ENCODE peak calls at places on chromosomes 3 and 15, in five cellular contexts. One of them, this sample, is unnamed.

GRCh38 chr3:194206375-194206774 is 70.4 kb downstream of the HES1 start:
- DNase-seq in sigmoid colon: peak
- DNase-seq in keratinocyte: no peak
- DNase-seq in body of pancreas: peak
- DNase-seq in naive thymus-derived CD4-positive, alpha-beta T cell: no peak
- DNase-seq in this sample: peak

GRCh38 chr3:67898916-67899315 is 244.5 kb upstream of the SUCLG2 start:
- DNase-seq in sigmoid colon: no peak
- DNase-seq in keratinocyte: no peak
- DNase-seq in body of pancreas: no peak
- DNase-seq in naive thymus-derived CD4-positive, alpha-beta T cell: no peak
- DNase-seq in this sample: no peak

GRCh38 chr3:104367000-104367399 is 999.7 kb upstream of the ALCAM start:
- DNase-seq in sigmoid colon: no peak
- DNase-seq in keratinocyte: no peak
- DNase-seq in body of pancreas: no peak
- DNase-seq in naive thymus-derived CD4-positive, alpha-beta T cell: no peak
- DNase-seq in this sample: no peak

GRCh38 chr3:161148832-161149475 is 43.8 kb upstream of the B3GALNT1 start:
- DNase-seq in sigmoid colon: no peak
- DNase-seq in keratinocyte: no peak
- DNase-seq in body of pancreas: no peak
- DNase-seq in naive thymus-derived CD4-positive, alpha-beta T cell: no peak
- DNase-seq in this sample: peak

GRCh38 chr15:45449878-45450277 is 71.5 kb upstream of the GATM start:
- DNase-seq in sigmoid colon: no peak
- DNase-seq in keratinocyte: no peak
- DNase-seq in body of pancreas: peak
- DNase-seq in naive thymus-derived CD4-positive, alpha-beta T cell: no peak
- DNase-seq in this sample: peak

GRCh38 chr3:43906847-43907507 is 216.2 kb downstream of the ABHD5 start:
- DNase-seq in sigmoid colon: no peak
- DNase-seq in keratinocyte: no peak
- DNase-seq in body of pancreas: no peak
- DNase-seq in naive thymus-derived CD4-positive, alpha-beta T cell: no peak
- DNase-seq in this sample: no peak

GRCh38 chr3:134527037-134527436 is 41.2 kb downstream of the CEP63 start:
- DNase-seq in sigmoid colon: no peak
- DNase-seq in keratinocyte: no peak
- DNase-seq in body of pancreas: no peak
- DNase-seq in naive thymus-derived CD4-positive, alpha-beta T cell: no peak
- DNase-seq in this sample: no peak

GRCh38 chr15:63041982-63042878 is at the start of gene TPM1:
- DNase-seq in sigmoid colon: peak
- DNase-seq in keratinocyte: no peak
- DNase-seq in body of pancreas: peak
- DNase-seq in naive thymus-derived CD4-positive, alpha-beta T cell: no peak
- DNase-seq in this sample: peak

GRCh38 chr15:59918994-59919951 is 84.8 kb upstream of the FOXB1 start:
- DNase-seq in sigmoid colon: no peak
- DNase-seq in keratinocyte: peak
- DNase-seq in body of pancreas: no peak
- DNase-seq in naive thymus-derived CD4-positive, alpha-beta T cell: peak
- DNase-seq in this sample: peak

GRCh38 chr3:73432021-73432722 is 192.6 kb downstream of the PDZRN3 start:
- DNase-seq in sigmoid colon: peak
- DNase-seq in keratinocyte: no peak
- DNase-seq in body of pancreas: no peak
- DNase-seq in naive thymus-derived CD4-positive, alpha-beta T cell: no peak
- DNase-seq in this sample: no peak

GRCh38 chr3:192641911-192642310 is 85.4 kb downstream of the FGF12 start:
- DNase-seq in sigmoid colon: no peak
- DNase-seq in keratinocyte: no peak
- DNase-seq in body of pancreas: no peak
- DNase-seq in naive thymus-derived CD4-positive, alpha-beta T cell: no peak
- DNase-seq in this sample: no peak

GRCh38 chr15:64334530-64334929 is 21.4 kb downstream of the CSNK1G1 start:
- DNase-seq in sigmoid colon: no peak
- DNase-seq in keratinocyte: no peak
- DNase-seq in body of pancreas: no peak
- DNase-seq in naive thymus-derived CD4-positive, alpha-beta T cell: peak
- DNase-seq in this sample: no peak

GRCh38 chr3:33419948-33420347 is 20.3 kb downstream of the UBP1 start:
- DNase-seq in sigmoid colon: no peak
- DNase-seq in keratinocyte: no peak
- DNase-seq in body of pancreas: no peak
- DNase-seq in naive thymus-derived CD4-positive, alpha-beta T cell: no peak
- DNase-seq in this sample: no peak

GRCh38 chr3:197372076-197372661 is 73.8 kb upstream of the DLG1 start:
- DNase-seq in sigmoid colon: peak
- DNase-seq in keratinocyte: peak
- DNase-seq in body of pancreas: no peak
- DNase-seq in naive thymus-derived CD4-positive, alpha-beta T cell: no peak
- DNase-seq in this sample: peak

GRCh38 chr3:4665197-4665596 is 172.0 kb downstream of the ITPR1 start:
- DNase-seq in sigmoid colon: no peak
- DNase-seq in keratinocyte: no peak
- DNase-seq in body of pancreas: no peak
- DNase-seq in naive thymus-derived CD4-positive, alpha-beta T cell: no peak
- DNase-seq in this sample: no peak

GRCh38 chr3:160125188-160125587 is 100.0 kb upstream of the C3orf80 start:
- DNase-seq in sigmoid colon: no peak
- DNase-seq in keratinocyte: no peak
- DNase-seq in body of pancreas: no peak
- DNase-seq in naive thymus-derived CD4-positive, alpha-beta T cell: no peak
- DNase-seq in this sample: no peak

GRCh38 chr15:34648335-34648631 is 64.8 kb upstream of the GOLGA8B start:
- DNase-seq in sigmoid colon: no peak
- DNase-seq in keratinocyte: no peak
- DNase-seq in body of pancreas: no peak
- DNase-seq in naive thymus-derived CD4-positive, alpha-beta T cell: no peak
- DNase-seq in this sample: no peak

GRCh38 chr15:40069178-40070165 is 30.5 kb upstream of the SRP14 start:
- DNase-seq in sigmoid colon: peak
- DNase-seq in keratinocyte: no peak
- DNase-seq in body of pancreas: peak
- DNase-seq in naive thymus-derived CD4-positive, alpha-beta T cell: no peak
- DNase-seq in this sample: peak

GRCh38 chr3:141336672-141337522 is 31.4 kb upstream of the ZBTB38 start:
- DNase-seq in sigmoid colon: no peak
- DNase-seq in keratinocyte: peak
- DNase-seq in body of pancreas: no peak
- DNase-seq in naive thymus-derived CD4-positive, alpha-beta T cell: no peak
- DNase-seq in this sample: peak

GRCh38 chr15:43241100-43241499 is 20.3 kb upstream of the EPB42 start:
- DNase-seq in sigmoid colon: peak
- DNase-seq in keratinocyte: no peak
- DNase-seq in body of pancreas: no peak
- DNase-seq in naive thymus-derived CD4-positive, alpha-beta T cell: no peak
- DNase-seq in this sample: no peak

GRCh38 chr15:100256985-100257650 is 84.7 kb downstream of the ADAMTS17 start:
- DNase-seq in sigmoid colon: no peak
- DNase-seq in keratinocyte: no peak
- DNase-seq in body of pancreas: no peak
- DNase-seq in naive thymus-derived CD4-positive, alpha-beta T cell: no peak
- DNase-seq in this sample: no peak

GRCh38 chr3:88617283-88617682 is 467.5 kb downstream of the C3orf38 start:
- DNase-seq in sigmoid colon: no peak
- DNase-seq in keratinocyte: no peak
- DNase-seq in body of pancreas: no peak
- DNase-seq in naive thymus-derived CD4-positive, alpha-beta T cell: no peak
- DNase-seq in this sample: no peak

GRCh38 chr3:82475306-82475705 is 713.9 kb upstream of the GBE1 start:
- DNase-seq in sigmoid colon: no peak
- DNase-seq in keratinocyte: no peak
- DNase-seq in body of pancreas: no peak
- DNase-seq in naive thymus-derived CD4-positive, alpha-beta T cell: no peak
- DNase-seq in this sample: no peak

DNA sequence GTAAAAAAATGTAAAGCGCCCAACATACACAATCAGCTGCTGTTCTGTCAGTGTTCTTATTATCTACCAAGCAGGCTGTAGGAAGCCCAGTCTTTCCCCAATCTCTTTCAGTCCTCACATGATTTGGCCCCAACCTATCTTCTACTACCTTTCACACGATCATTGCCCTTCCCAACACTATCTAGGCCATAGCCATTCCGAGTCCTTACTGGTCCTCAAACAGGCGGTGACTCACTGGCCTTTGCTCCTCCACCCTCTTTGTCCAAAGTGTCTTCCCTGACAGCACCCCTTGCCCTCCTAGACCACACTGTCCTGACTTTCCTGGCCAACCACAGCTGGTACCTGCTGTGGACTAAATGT is 881 bp upstream of the RFT1 start:
- DNase-seq in sigmoid colon: no peak
- DNase-seq in keratinocyte: no peak
- DNase-seq in body of pancreas: no peak
- DNase-seq in naive thymus-derived CD4-positive, alpha-beta T cell: no peak
- DNase-seq in this sample: no peak
- H3K27ac ChIP-seq in sigmoid colon: peak
- H3K27ac ChIP-seq in keratinocyte: peak
- H3K27ac ChIP-seq in body of pancreas: peak
- H3K27ac ChIP-seq in naive thymus-derived CD4-positive, alpha-beta T cell: peak
- H3K27ac ChIP-seq in this sample: no peak

GRCh38 chr3:190119734-190120133 is 963 bp downstream of the P3H2 start:
- DNase-seq in sigmoid colon: no peak
- DNase-seq in keratinocyte: no peak
- DNase-seq in body of pancreas: no peak
- DNase-seq in naive thymus-derived CD4-positive, alpha-beta T cell: no peak
- DNase-seq in this sample: no peak

GRCh38 chr3:190122198-190122771 is 1.6 kb upstream of the P3H2 start:
- DNase-seq in sigmoid colon: no peak
- DNase-seq in keratinocyte: no peak
- DNase-seq in body of pancreas: no peak
- DNase-seq in naive thymus-derived CD4-positive, alpha-beta T cell: no peak
- DNase-seq in this sample: no peak

GRCh38 chr3:190120161-190121060 is at the start of gene P3H2:
- DNase-seq in sigmoid colon: peak
- DNase-seq in keratinocyte: peak
- DNase-seq in body of pancreas: peak
- DNase-seq in naive thymus-derived CD4-positive, alpha-beta T cell: no peak
- DNase-seq in this sample: peak

GRCh38 chr3:190124067-190124466 is 3.4 kb upstream of the P3H2 start:
- DNase-seq in sigmoid colon: no peak
- DNase-seq in keratinocyte: no peak
- DNase-seq in body of pancreas: no peak
- DNase-seq in naive thymus-derived CD4-positive, alpha-beta T cell: no peak
- DNase-seq in this sample: no peak

DNA sequence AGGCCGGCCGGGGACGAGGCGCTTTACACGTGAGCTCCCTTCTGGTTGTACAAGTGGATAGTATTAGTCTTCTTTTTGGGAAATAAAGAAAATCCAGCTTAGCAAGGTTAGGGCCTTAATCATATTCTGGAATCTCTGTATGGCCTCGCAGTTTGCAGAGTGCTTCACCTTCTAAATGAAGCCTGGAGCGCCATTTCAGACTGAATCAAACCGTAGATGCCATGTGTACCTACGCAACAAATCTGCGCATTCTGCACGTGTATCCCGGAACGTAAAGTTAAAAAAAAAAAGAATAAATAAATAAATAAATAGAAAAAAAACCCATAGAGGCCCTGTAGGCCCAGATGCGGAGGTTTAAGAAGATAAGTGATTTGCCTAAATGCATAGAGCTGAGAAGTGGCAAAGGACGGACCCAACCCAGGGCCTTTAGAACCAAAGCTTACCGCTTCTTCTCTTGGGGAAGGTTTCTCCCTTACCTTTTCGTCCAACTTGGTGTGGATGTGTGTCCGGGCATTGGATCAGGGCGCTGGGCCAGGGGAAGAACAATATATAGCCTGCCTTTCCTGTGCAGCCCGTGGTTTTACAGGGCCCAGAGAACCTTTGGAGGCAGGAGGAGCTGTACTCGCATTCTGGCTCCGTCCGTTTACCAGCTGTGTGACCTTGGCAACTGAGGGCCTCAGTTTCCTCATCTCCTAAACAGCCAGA is 516 bp upstream of the P3H2 start:
- DNase-seq in sigmoid colon: peak
- DNase-seq in keratinocyte: no peak
- DNase-seq in body of pancreas: no peak
- DNase-seq in naive thymus-derived CD4-positive, alpha-beta T cell: no peak
- DNase-seq in this sample: no peak
- H3K27ac ChIP-seq in sigmoid colon: peak
- H3K27ac ChIP-seq in keratinocyte: peak
- H3K27ac ChIP-seq in body of pancreas: peak
- H3K27ac ChIP-seq in naive thymus-derived CD4-positive, alpha-beta T cell: no peak
- H3K27ac ChIP-seq in this sample: no peak

GRCh38 chr3:40615916-40616315 is 91.2 kb downstream of the ZNF621 start:
- DNase-seq in sigmoid colon: no peak
- DNase-seq in keratinocyte: no peak
- DNase-seq in body of pancreas: no peak
- DNase-seq in naive thymus-derived CD4-positive, alpha-beta T cell: no peak
- DNase-seq in this sample: no peak

GRCh38 chr3:40617084-40617483 is 92.3 kb downstream of the ZNF621 start:
- DNase-seq in sigmoid colon: no peak
- DNase-seq in keratinocyte: no peak
- DNase-seq in body of pancreas: no peak
- DNase-seq in naive thymus-derived CD4-positive, alpha-beta T cell: no peak
- DNase-seq in this sample: no peak

GRCh38 chr3:40615110-40615915 is 90.6 kb downstream of the ZNF621 start:
- DNase-seq in sigmoid colon: no peak
- DNase-seq in keratinocyte: no peak
- DNase-seq in body of pancreas: no peak
- DNase-seq in naive thymus-derived CD4-positive, alpha-beta T cell: no peak
- DNase-seq in this sample: no peak

GRCh38 chr3:40616420-40616819 is 91.7 kb downstream of the ZNF621 start:
- DNase-seq in sigmoid colon: no peak
- DNase-seq in keratinocyte: no peak
- DNase-seq in body of pancreas: no peak
- DNase-seq in naive thymus-derived CD4-positive, alpha-beta T cell: no peak
- DNase-seq in this sample: no peak

GRCh38 chr3:40613306-40613705 is 88.5 kb downstream of the ZNF621 start:
- DNase-seq in sigmoid colon: no peak
- DNase-seq in keratinocyte: no peak
- DNase-seq in body of pancreas: no peak
- DNase-seq in naive thymus-derived CD4-positive, alpha-beta T cell: no peak
- DNase-seq in this sample: no peak
- H3K27ac ChIP-seq in sigmoid colon: no peak
- H3K27ac ChIP-seq in keratinocyte: no peak
- H3K27ac ChIP-seq in body of pancreas: no peak
- H3K27ac ChIP-seq in naive thymus-derived CD4-positive, alpha-beta T cell: no peak
- H3K27ac ChIP-seq in this sample: no peak

GRCh38 chr3:177295116-177295515 is 97.8 kb upstream of the TBL1XR1 start:
- DNase-seq in sigmoid colon: no peak
- DNase-seq in keratinocyte: no peak
- DNase-seq in body of pancreas: no peak
- DNase-seq in naive thymus-derived CD4-positive, alpha-beta T cell: no peak
- DNase-seq in this sample: peak

GRCh38 chr3:177300039-177300833 is 103.0 kb upstream of the TBL1XR1 start:
- DNase-seq in sigmoid colon: no peak
- DNase-seq in keratinocyte: no peak
- DNase-seq in body of pancreas: no peak
- DNase-seq in naive thymus-derived CD4-positive, alpha-beta T cell: no peak
- DNase-seq in this sample: no peak

GRCh38 chr3:177306252-177306651 is 109.0 kb upstream of the TBL1XR1 start:
- DNase-seq in sigmoid colon: no peak
- DNase-seq in keratinocyte: no peak
- DNase-seq in body of pancreas: no peak
- DNase-seq in naive thymus-derived CD4-positive, alpha-beta T cell: no peak
- DNase-seq in this sample: no peak

GRCh38 chr3:177299250-177299649 is 102.0 kb upstream of the TBL1XR1 start:
- DNase-seq in sigmoid colon: no peak
- DNase-seq in keratinocyte: no peak
- DNase-seq in body of pancreas: no peak
- DNase-seq in naive thymus-derived CD4-positive, alpha-beta T cell: no peak
- DNase-seq in this sample: no peak

GRCh38 chr3:177300842-177301241 is 103.6 kb upstream of the TBL1XR1 start:
- DNase-seq in sigmoid colon: no peak
- DNase-seq in keratinocyte: no peak
- DNase-seq in body of pancreas: no peak
- DNase-seq in naive thymus-derived CD4-positive, alpha-beta T cell: no peak
- DNase-seq in this sample: no peak
- H3K27ac ChIP-seq in sigmoid colon: no peak
- H3K27ac ChIP-seq in keratinocyte: no peak
- H3K27ac ChIP-seq in body of pancreas: peak
- H3K27ac ChIP-seq in naive thymus-derived CD4-positive, alpha-beta T cell: no peak
- H3K27ac ChIP-seq in this sample: no peak